ENCODE peak calls at places on chromosomes 4 and X, in ten cellular contexts. I, X, A, M, D, S, Z, O, W and L are unnamed samples.

GRCh38 chr4:4860803-4861591 is 1.5 kb downstream of the MSX1 start:
- DNase-seq in D (no peak), Z (no peak), I (no peak), O (peak; percentile 60), X (no peak), W (no peak), A (no peak), S (no peak), M (no peak), L (no peak)

GRCh38 chr4:97496298-97496873 is 646.9 kb downstream of the STPG2 start:
- DNase-seq in O (no peak), A (no peak), X (no peak), W (no peak), I (no peak), S (no peak), M (no peak), D (no peak), Z (no peak), L (no peak)

GRCh38 chr4:48129307-48130014 is 4.6 kb downstream of the TXK start:
- DNase-seq in Z (no peak), O (no peak), W (peak; percentile 39), M (no peak), X (no peak), S (peak; percentile 52), A (no peak), I (no peak), D (no peak), L (peak; percentile 85)

GRCh38 chrX:110346681-110347080 is 12.0 kb upstream of the RTL9 start:
- DNase-seq in A (no peak), X (no peak), O (peak; percentile 30), I (no peak), S (no peak), D (no peak), M (no peak), Z (peak; percentile 27), W (no peak), L (no peak)

GRCh38 chrX:37926700-37927099 is 79.3 kb upstream of the DYNLT3 start:
- DNase-seq in X (no peak), Z (no peak), A (no peak), S (no peak), W (no peak), I (no peak), M (peak; percentile 8), O (no peak), D (peak; percentile 3), L (no peak)

GRCh38 chr4:98204236-98204553 is 57.0 kb upstream of the RAP1GDS1 start:
- DNase-seq in Z (no peak), M (no peak), A (no peak), X (no peak), W (no peak), D (no peak), O (no peak), I (no peak), S (no peak), L (no peak)

GRCh38 chr4:47664051-47664826 is 173.6 kb downstream of the CORIN start:
- DNase-seq in D (no peak), O (no peak), A (no peak), X (no peak), S (no peak), M (no peak), I (no peak), Z (no peak), W (no peak), L (no peak)

GRCh38 chr4:161097821-161098220 is 1066.0 kb downstream of the FSTL5 start:
- DNase-seq in O (no peak), D (no peak), W (no peak), Z (no peak), M (no peak), S (no peak), A (no peak), X (no peak), I (no peak), L (no peak)

GRCh38 chr4:384311-385010 is 46.8 kb downstream of the ZNF141 start:
- DNase-seq in W (no peak), D (no peak), S (no peak), A (no peak), X (no peak), I (no peak), Z (no peak), O (no peak), M (peak; percentile 5), L (no peak)

GRCh38 chrX:19751068-19751467 is 136.3 kb downstream of the SH3KBP1 start:
- DNase-seq in M (no peak), Z (no peak), I (no peak), D (no peak), A (no peak), O (no peak), S (no peak), X (no peak), W (no peak), L (no peak)

GRCh38 chr4:44760142-44760898 is 34.0 kb upstream of the GNPDA2 start:
- DNase-seq in D (peak; percentile 8), S (no peak), M (peak; percentile 28), W (no peak), I (no peak), A (peak; percentile 9), X (peak; percentile 3), Z (no peak), O (no peak), L (no peak)

GRCh38 chr4:152028131-152028530 is 267.3 kb upstream of the GATB start:
- DNase-seq in S (no peak), I (no peak), M (no peak), O (no peak), D (no peak), W (no peak), X (no peak), Z (no peak), A (no peak), L (no peak)

GRCh38 chr4:54683616-54684346 is 26.0 kb downstream of the KIT start:
- DNase-seq in W (peak; percentile 58), O (no peak), I (no peak), A (no peak), X (no peak), S (no peak), D (no peak), M (peak; percentile 56), Z (peak; percentile 46), L (no peak)

GRCh38 chr4:3663791-3664190 is 102.4 kb upstream of the ADRA2C start:
- DNase-seq in S (no peak), D (no peak), X (no peak), O (no peak), A (no peak), I (no peak), M (no peak), Z (no peak), W (no peak), L (no peak)

GRCh38 chrX:31658360-31658759 is 586.5 kb upstream of the FTHL17 start:
- DNase-seq in W (no peak), X (no peak), A (no peak), M (no peak), O (no peak), Z (no peak), S (no peak), D (peak; percentile 7), I (no peak), L (no peak)

GRCh38 chr4:102758241-102758871 is 2.4 kb downstream of the MANBA start:
- DNase-seq in Z (no peak), I (no peak), A (no peak), X (peak; percentile 21), D (no peak), O (no peak), W (no peak), S (no peak), M (no peak), L (no peak)

GRCh38 chr4:1015746-1016145 is 4.3 kb downstream of the FGFRL1 start:
- DNase-seq in A (no peak), S (no peak), O (no peak), Z (no peak), W (no peak), D (no peak), X (no peak), I (no peak), M (no peak), L (no peak)

GRCh38 chrX:148192547-148192946 is 211.4 kb downstream of the FMR1NB start:
- DNase-seq in O (no peak), M (no peak), X (no peak), S (no peak), W (no peak), A (no peak), D (no peak), I (no peak), Z (no peak), L (no peak)

GRCh38 chr4:13544556-13545393 is 467 bp upstream of the NKX3-2 start:
- DNase-seq in O (no peak), Z (peak; percentile 63), M (peak; percentile 79), S (peak; percentile 81), X (peak; percentile 50), A (no peak), I (peak; percentile 21), D (no peak), W (peak; percentile 62), L (no peak)

GRCh38 chr4:146638801-146639351 is at the start of gene POU4F2:
- DNase-seq in X (peak; percentile 1), W (no peak), Z (no peak), S (no peak), A (no peak), M (no peak), D (no peak), O (no peak), I (no peak), L (peak; percentile 60)

GRCh38 chrX:39445336-39445735 is 644.1 kb downstream of the MID1IP1 start:
- DNase-seq in W (peak; percentile 72), M (peak; percentile 38), O (no peak), S (peak; percentile 20), Z (peak; percentile 40), D (no peak), A (no peak), I (no peak), X (no peak), L (no peak)

GRCh38 chr4:179110356-179110755 is 1668.1 kb upstream of the AGA start:
- DNase-seq in S (no peak), A (no peak), O (no peak), Z (no peak), D (no peak), I (no peak), M (no peak), W (no peak), X (no peak), L (no peak)

GRCh38 chrX:65241059-65241721 is 264.9 kb upstream of the ZC4H2 start:
- DNase-seq in O (no peak), M (no peak), W (no peak), Z (no peak), D (no peak), A (no peak), I (no peak), S (no peak), X (no peak), L (no peak)

GRCh38 chr4:18754180-18754579 is 732.6 kb upstream of the LCORL start:
- DNase-seq in A (no peak), X (no peak), Z (no peak), S (no peak), M (no peak), W (no peak), I (no peak), D (no peak), O (no peak), L (no peak)

GRCh38 chrX:75301060-75301459 is 27.2 kb downstream of the UPRT start:
- DNase-seq in M (no peak), A (no peak), O (no peak), X (no peak), D (no peak), Z (no peak), S (no peak), I (no peak), W (no peak), L (no peak)

GRCh38 chr4:77187231-77187630 is 30.2 kb downstream of the CCNG2 start:
- DNase-seq in Z (no peak), D (no peak), A (no peak), S (no peak), X (no peak), W (no peak), M (peak; percentile 7), O (no peak), I (no peak), L (no peak)

GRCh38 chr4:124803641-124804040 is 91.1 kb upstream of the ANKRD50 start:
- DNase-seq in S (no peak), M (no peak), A (no peak), X (no peak), I (no peak), Z (no peak), W (no peak), D (no peak), O (no peak), L (no peak)

GRCh38 chr4:26491449-26492170 is 1.3 kb upstream of the CCKAR start:
- DNase-seq in W (no peak), S (no peak), O (no peak), D (no peak), X (no peak), M (no peak), Z (no peak), I (no peak), A (no peak), L (no peak)